ENCODE peak calls at places on chromosomes 13 and 19, in four cellular contexts. One of them, this sample, is unnamed.

GRCh38 chr13:52677823-52678222 is 25.2 kb downstream of the SUGT1 start:
- DNase-seq in cardiac muscle cell: no peak
- DNase-seq in activated CD8-positive, alpha-beta T cell treated with anti-CD3 and anti-CD28 coated beads for 36 hours: no peak
- DNase-seq in stomach: no peak
- DNase-seq in this sample: no peak

GRCh38 chr19:3968556-3969434 is 2.1 kb downstream of the DAPK3 start:
- DNase-seq in cardiac muscle cell: peak
- DNase-seq in activated CD8-positive, alpha-beta T cell treated with anti-CD3 and anti-CD28 coated beads for 36 hours: no peak
- DNase-seq in stomach: peak
- DNase-seq in this sample: peak

GRCh38 chr19:1223018-1223855 is 14.6 kb downstream of the CBARP start:
- DNase-seq in cardiac muscle cell: peak
- DNase-seq in activated CD8-positive, alpha-beta T cell treated with anti-CD3 and anti-CD28 coated beads for 36 hours: peak
- DNase-seq in stomach: no peak
- DNase-seq in this sample: no peak

GRCh38 chr19:49573451-49573850 is 6.9 kb downstream of the NOSIP start:
- DNase-seq in cardiac muscle cell: no peak
- DNase-seq in activated CD8-positive, alpha-beta T cell treated with anti-CD3 and anti-CD28 coated beads for 36 hours: no peak
- DNase-seq in stomach: no peak
- DNase-seq in this sample: no peak

GRCh38 chr19:5358173-5358800 is 17.7 kb upstream of the PTPRS start:
- DNase-seq in cardiac muscle cell: no peak
- DNase-seq in activated CD8-positive, alpha-beta T cell treated with anti-CD3 and anti-CD28 coated beads for 36 hours: no peak
- DNase-seq in stomach: no peak
- DNase-seq in this sample: no peak

GRCh38 chr13:106691861-106692260 is 123.9 kb upstream of the ARGLU1 start:
- DNase-seq in cardiac muscle cell: no peak
- DNase-seq in activated CD8-positive, alpha-beta T cell treated with anti-CD3 and anti-CD28 coated beads for 36 hours: no peak
- DNase-seq in stomach: no peak
- DNase-seq in this sample: no peak

GRCh38 chr13:108200781-108201398 is 14.4 kb downstream of the LIG4 start:
- DNase-seq in cardiac muscle cell: no peak
- DNase-seq in activated CD8-positive, alpha-beta T cell treated with anti-CD3 and anti-CD28 coated beads for 36 hours: peak
- DNase-seq in stomach: no peak
- DNase-seq in this sample: no peak

GRCh38 chr13:112229445-112229844 is 146.7 kb upstream of the SPACA7 start:
- DNase-seq in cardiac muscle cell: no peak
- DNase-seq in activated CD8-positive, alpha-beta T cell treated with anti-CD3 and anti-CD28 coated beads for 36 hours: no peak
- DNase-seq in stomach: no peak
- DNase-seq in this sample: no peak

GRCh38 chr19:3073159-3073563 is 10.9 kb upstream of the TLE5 start:
- DNase-seq in cardiac muscle cell: peak
- DNase-seq in activated CD8-positive, alpha-beta T cell treated with anti-CD3 and anti-CD28 coated beads for 36 hours: no peak
- DNase-seq in stomach: no peak
- DNase-seq in this sample: no peak

GRCh38 chr13:25912961-25913360 is 138.9 kb downstream of the SHISA2 start:
- DNase-seq in cardiac muscle cell: no peak
- DNase-seq in activated CD8-positive, alpha-beta T cell treated with anti-CD3 and anti-CD28 coated beads for 36 hours: no peak
- DNase-seq in stomach: no peak
- DNase-seq in this sample: no peak

GRCh38 chr19:58474997-58475713 is 997 bp upstream of the ZNF446 start:
- DNase-seq in cardiac muscle cell: no peak
- DNase-seq in activated CD8-positive, alpha-beta T cell treated with anti-CD3 and anti-CD28 coated beads for 36 hours: no peak
- DNase-seq in stomach: no peak
- DNase-seq in this sample: no peak

GRCh38 chr13:76016799-76017198 is 380.7 kb downstream of the LMO7 start:
- DNase-seq in cardiac muscle cell: peak
- DNase-seq in activated CD8-positive, alpha-beta T cell treated with anti-CD3 and anti-CD28 coated beads for 36 hours: peak
- DNase-seq in stomach: no peak
- DNase-seq in this sample: peak

GRCh38 chr13:83819611-83820010 is 62.7 kb downstream of the SLITRK1 start:
- DNase-seq in cardiac muscle cell: no peak
- DNase-seq in activated CD8-positive, alpha-beta T cell treated with anti-CD3 and anti-CD28 coated beads for 36 hours: no peak
- DNase-seq in stomach: no peak
- DNase-seq in this sample: no peak

GRCh38 chr19:57615346-57615745 is 1.3 kb downstream of the ZNF134 start:
- DNase-seq in cardiac muscle cell: no peak
- DNase-seq in activated CD8-positive, alpha-beta T cell treated with anti-CD3 and anti-CD28 coated beads for 36 hours: no peak
- DNase-seq in stomach: no peak
- DNase-seq in this sample: no peak

GRCh38 chr13:19993024-19993423 is 34.5 kb downstream of the ZMYM2 start:
- DNase-seq in cardiac muscle cell: no peak
- DNase-seq in activated CD8-positive, alpha-beta T cell treated with anti-CD3 and anti-CD28 coated beads for 36 hours: no peak
- DNase-seq in stomach: no peak
- DNase-seq in this sample: no peak

GRCh38 chr13:73767191-73767741 is 366.9 kb downstream of the KLF12 start:
- DNase-seq in cardiac muscle cell: no peak
- DNase-seq in activated CD8-positive, alpha-beta T cell treated with anti-CD3 and anti-CD28 coated beads for 36 hours: no peak
- DNase-seq in stomach: no peak
- DNase-seq in this sample: no peak

GRCh38 chr19:6610934-6611370 is 20.0 kb upstream of the CD70 start:
- DNase-seq in cardiac muscle cell: peak
- DNase-seq in activated CD8-positive, alpha-beta T cell treated with anti-CD3 and anti-CD28 coated beads for 36 hours: no peak
- DNase-seq in stomach: no peak
- DNase-seq in this sample: no peak

GRCh38 chr19:708154-709141 is at the start of gene PALM:
- DNase-seq in cardiac muscle cell: peak
- DNase-seq in activated CD8-positive, alpha-beta T cell treated with anti-CD3 and anti-CD28 coated beads for 36 hours: no peak
- DNase-seq in stomach: peak
- DNase-seq in this sample: peak

GRCh38 chr19:17441241-17442135 is 7.0 kb downstream of the TMEM221 start:
- DNase-seq in cardiac muscle cell: peak
- DNase-seq in activated CD8-positive, alpha-beta T cell treated with anti-CD3 and anti-CD28 coated beads for 36 hours: peak
- DNase-seq in stomach: no peak
- DNase-seq in this sample: peak

GRCh38 chr19:49456351-49456750 is 3.3 kb downstream of the ALDH16A1 start:
- DNase-seq in cardiac muscle cell: peak
- DNase-seq in activated CD8-positive, alpha-beta T cell treated with anti-CD3 and anti-CD28 coated beads for 36 hours: no peak
- DNase-seq in stomach: no peak
- DNase-seq in this sample: no peak

GRCh38 chr19:20662421-20663105 is 1.2 kb upstream of the ZNF626 start:
- DNase-seq in cardiac muscle cell: no peak
- DNase-seq in activated CD8-positive, alpha-beta T cell treated with anti-CD3 and anti-CD28 coated beads for 36 hours: no peak
- DNase-seq in stomach: no peak
- DNase-seq in this sample: no peak

GRCh38 chr19:52658595-52658994 is 20.4 kb upstream of the ZNF83 start:
- DNase-seq in cardiac muscle cell: no peak
- DNase-seq in activated CD8-positive, alpha-beta T cell treated with anti-CD3 and anti-CD28 coated beads for 36 hours: no peak
- DNase-seq in stomach: no peak
- DNase-seq in this sample: no peak

GRCh38 chr13:25541434-25542123 is 169.8 kb downstream of the ATP8A2 start:
- DNase-seq in cardiac muscle cell: no peak
- DNase-seq in activated CD8-positive, alpha-beta T cell treated with anti-CD3 and anti-CD28 coated beads for 36 hours: no peak
- DNase-seq in stomach: no peak
- DNase-seq in this sample: no peak

GRCh38 chr19:19115954-19116353 is 22.3 kb downstream of the TMEM161A start:
- DNase-seq in cardiac muscle cell: peak
- DNase-seq in activated CD8-positive, alpha-beta T cell treated with anti-CD3 and anti-CD28 coated beads for 36 hours: peak
- DNase-seq in stomach: peak
- DNase-seq in this sample: peak

GRCh38 chr19:1237754-1238372 is at the start of gene CBARP:
- DNase-seq in cardiac muscle cell: peak
- DNase-seq in activated CD8-positive, alpha-beta T cell treated with anti-CD3 and anti-CD28 coated beads for 36 hours: peak
- DNase-seq in stomach: no peak
- DNase-seq in this sample: peak

GRCh38 chr19:750640-751423 is at the start of gene MISP:
- DNase-seq in cardiac muscle cell: no peak
- DNase-seq in activated CD8-positive, alpha-beta T cell treated with anti-CD3 and anti-CD28 coated beads for 36 hours: no peak
- DNase-seq in stomach: peak
- DNase-seq in this sample: no peak

GRCh38 chr19:39370735-39371134 is 20.2 kb downstream of the PAF1 start:
- DNase-seq in cardiac muscle cell: no peak
- DNase-seq in activated CD8-positive, alpha-beta T cell treated with anti-CD3 and anti-CD28 coated beads for 36 hours: no peak
- DNase-seq in stomach: no peak
- DNase-seq in this sample: no peak

GRCh38 chr13:44317752-44318550 is 55.7 kb upstream of the SERP2 start:
- DNase-seq in cardiac muscle cell: no peak
- DNase-seq in activated CD8-positive, alpha-beta T cell treated with anti-CD3 and anti-CD28 coated beads for 36 hours: no peak
- DNase-seq in stomach: no peak
- DNase-seq in this sample: no peak

GRCh38 chr19:13057744-13058143 is 44.9 kb downstream of the LYL1 start:
- DNase-seq in cardiac muscle cell: peak
- DNase-seq in activated CD8-positive, alpha-beta T cell treated with anti-CD3 and anti-CD28 coated beads for 36 hours: no peak
- DNase-seq in stomach: no peak
- DNase-seq in this sample: no peak

GRCh38 chr19:37955986-37956385 is 49.0 kb downstream of the SIPA1L3 start:
- DNase-seq in cardiac muscle cell: no peak
- DNase-seq in activated CD8-positive, alpha-beta T cell treated with anti-CD3 and anti-CD28 coated beads for 36 hours: no peak
- DNase-seq in stomach: peak
- DNase-seq in this sample: no peak

GRCh38 chr19:4575267-4575793 is 15.8 kb upstream of the SEMA6B start:
- DNase-seq in cardiac muscle cell: peak
- DNase-seq in activated CD8-positive, alpha-beta T cell treated with anti-CD3 and anti-CD28 coated beads for 36 hours: peak
- DNase-seq in stomach: no peak
- DNase-seq in this sample: peak

GRCh38 chr13:89514534-89515312 is 1832.8 kb upstream of the MIR17HG start:
- DNase-seq in cardiac muscle cell: peak
- DNase-seq in activated CD8-positive, alpha-beta T cell treated with anti-CD3 and anti-CD28 coated beads for 36 hours: no peak
- DNase-seq in stomach: no peak
- DNase-seq in this sample: no peak

GRCh38 chr19:41302624-41303351 is 7.2 kb upstream of the CCDC97 start:
- DNase-seq in cardiac muscle cell: no peak
- DNase-seq in activated CD8-positive, alpha-beta T cell treated with anti-CD3 and anti-CD28 coated beads for 36 hours: peak
- DNase-seq in stomach: no peak
- DNase-seq in this sample: no peak

DNA sequence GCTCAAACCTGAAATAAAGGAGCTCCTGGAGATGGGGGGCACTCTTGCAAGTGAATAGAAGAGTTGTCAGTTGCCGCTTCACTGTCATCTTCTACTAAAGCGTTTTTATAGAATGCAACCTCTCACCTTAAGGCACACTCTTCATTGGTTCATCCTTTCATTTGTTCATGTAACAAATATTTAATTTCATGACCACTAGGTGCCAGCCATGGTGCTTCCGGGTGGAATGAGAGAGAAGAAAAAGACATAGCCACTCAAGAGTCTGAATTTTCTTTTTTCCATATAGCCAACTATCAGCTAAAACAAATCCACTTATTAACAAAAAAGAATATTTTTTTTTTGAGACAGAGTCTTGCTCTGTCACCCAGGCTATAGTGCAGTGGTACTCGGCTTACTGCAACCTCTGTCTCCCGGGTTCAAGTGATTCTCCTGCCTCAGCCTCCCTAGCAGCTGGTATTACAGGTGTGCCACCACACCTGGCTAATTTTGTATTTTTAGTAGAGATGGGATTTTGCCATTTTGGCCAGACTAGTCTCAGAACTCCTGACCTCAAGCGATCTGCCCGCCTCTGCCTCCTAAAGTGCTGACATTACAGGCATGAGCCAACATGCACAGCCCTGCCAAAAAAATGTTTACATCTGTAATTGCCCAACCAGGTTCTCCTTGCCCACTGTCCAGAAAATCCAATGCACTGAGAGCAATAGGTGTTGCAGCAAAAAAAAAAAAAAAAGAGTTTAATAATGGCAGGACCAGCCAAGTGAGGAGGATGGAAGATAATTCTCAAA is 22.1 kb upstream of the SACS start:
- DNase-seq in cardiac muscle cell: no peak
- DNase-seq in activated CD8-positive, alpha-beta T cell treated with anti-CD3 and anti-CD28 coated beads for 36 hours: no peak
- DNase-seq in stomach: no peak
- DNase-seq in this sample: no peak
- TF ChIP-seq CTCF in cardiac muscle cell: no peak
- TF ChIP-seq CTCF in activated CD8-positive, alpha-beta T cell treated with anti-CD3 and anti-CD28 coated beads for 36 hours: no peak
- TF ChIP-seq CTCF in stomach: no peak
- TF ChIP-seq CTCF in this sample: no peak

DNA sequence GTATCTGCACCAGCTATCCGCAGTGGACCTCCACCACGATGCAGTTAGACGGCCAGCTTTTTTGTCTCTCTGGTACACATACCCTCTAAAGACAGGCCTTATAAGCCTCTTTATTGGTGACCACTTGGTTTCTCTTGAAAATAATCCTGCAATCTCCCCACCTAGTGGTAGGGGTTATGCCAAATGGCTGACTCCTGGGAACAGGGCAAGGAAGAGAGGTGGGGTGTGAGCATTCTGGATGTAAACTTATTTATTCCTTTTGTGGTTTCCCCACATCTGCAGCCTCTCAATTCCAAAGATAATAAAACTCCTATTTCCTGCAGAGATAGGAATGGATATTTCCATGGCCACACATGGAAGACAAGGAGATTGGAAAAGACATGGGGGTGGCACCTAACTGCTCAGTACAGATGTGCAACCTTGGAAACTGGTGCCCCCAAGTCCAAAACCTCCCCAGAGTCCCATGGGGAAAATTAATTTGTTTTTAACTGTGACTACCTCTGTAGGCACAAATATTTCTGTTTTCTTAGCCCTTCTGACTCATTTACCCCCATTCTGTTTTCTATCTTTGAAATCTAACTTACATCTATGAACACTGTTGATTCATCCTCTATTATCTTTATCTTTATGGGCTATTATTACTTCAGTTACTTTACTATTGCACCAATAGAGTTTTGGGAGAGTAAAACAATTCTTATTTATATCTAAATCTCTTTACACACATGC is 112.7 kb upstream of the TSHZ3 start:
- DNase-seq in cardiac muscle cell: peak
- DNase-seq in activated CD8-positive, alpha-beta T cell treated with anti-CD3 and anti-CD28 coated beads for 36 hours: no peak
- DNase-seq in stomach: no peak
- DNase-seq in this sample: no peak
- TF ChIP-seq CTCF in cardiac muscle cell: peak
- TF ChIP-seq CTCF in activated CD8-positive, alpha-beta T cell treated with anti-CD3 and anti-CD28 coated beads for 36 hours: no peak
- TF ChIP-seq CTCF in stomach: no peak
- TF ChIP-seq CTCF in this sample: no peak

GRCh38 chr19:45929247-45929646 is 14.7 kb upstream of the NANOS2 start:
- DNase-seq in cardiac muscle cell: no peak
- DNase-seq in activated CD8-positive, alpha-beta T cell treated with anti-CD3 and anti-CD28 coated beads for 36 hours: no peak
- DNase-seq in stomach: no peak
- DNase-seq in this sample: no peak

GRCh38 chr19:45924891-45925447 is 10.4 kb upstream of the NANOS2 start:
- DNase-seq in cardiac muscle cell: no peak
- DNase-seq in activated CD8-positive, alpha-beta T cell treated with anti-CD3 and anti-CD28 coated beads for 36 hours: no peak
- DNase-seq in stomach: no peak
- DNase-seq in this sample: no peak

GRCh38 chr19:45931055-45931454 is 16.5 kb upstream of the NANOS2 start:
- DNase-seq in cardiac muscle cell: no peak
- DNase-seq in activated CD8-positive, alpha-beta T cell treated with anti-CD3 and anti-CD28 coated beads for 36 hours: no peak
- DNase-seq in stomach: no peak
- DNase-seq in this sample: no peak

GRCh38 chr19:45922281-45922680 is 7.7 kb upstream of the NANOS2 start:
- DNase-seq in cardiac muscle cell: no peak
- DNase-seq in activated CD8-positive, alpha-beta T cell treated with anti-CD3 and anti-CD28 coated beads for 36 hours: peak
- DNase-seq in stomach: no peak
- DNase-seq in this sample: no peak

GRCh38 chr19:45927565-45928261 is 13.1 kb upstream of the NANOS2 start:
- DNase-seq in cardiac muscle cell: peak
- DNase-seq in activated CD8-positive, alpha-beta T cell treated with anti-CD3 and anti-CD28 coated beads for 36 hours: peak
- DNase-seq in stomach: peak
- DNase-seq in this sample: peak
- TF ChIP-seq CTCF in cardiac muscle cell: no peak
- TF ChIP-seq CTCF in activated CD8-positive, alpha-beta T cell treated with anti-CD3 and anti-CD28 coated beads for 36 hours: no peak
- TF ChIP-seq CTCF in stomach: no peak
- TF ChIP-seq CTCF in this sample: no peak

GRCh38 chr13:97256343-97256783 is 34.2 kb downstream of the MBNL2 start:
- DNase-seq in cardiac muscle cell: peak
- DNase-seq in activated CD8-positive, alpha-beta T cell treated with anti-CD3 and anti-CD28 coated beads for 36 hours: peak
- DNase-seq in stomach: no peak
- DNase-seq in this sample: no peak
- TF ChIP-seq CTCF in cardiac muscle cell: no peak
- TF ChIP-seq CTCF in activated CD8-positive, alpha-beta T cell treated with anti-CD3 and anti-CD28 coated beads for 36 hours: no peak
- TF ChIP-seq CTCF in stomach: no peak
- TF ChIP-seq CTCF in this sample: no peak

GRCh38 chr19:11203194-11204075 is 6.1 kb upstream of the KANK2 start:
- DNase-seq in cardiac muscle cell: peak
- DNase-seq in activated CD8-positive, alpha-beta T cell treated with anti-CD3 and anti-CD28 coated beads for 36 hours: peak
- DNase-seq in stomach: peak
- DNase-seq in this sample: peak
- TF ChIP-seq CTCF in cardiac muscle cell: peak
- TF ChIP-seq CTCF in activated CD8-positive, alpha-beta T cell treated with anti-CD3 and anti-CD28 coated beads for 36 hours: peak
- TF ChIP-seq CTCF in stomach: no peak
- TF ChIP-seq CTCF in this sample: peak